ENCODE peak calls at places on chromosomes 7 and 10, in seven cellular contexts. One of them, this sample, is unnamed.

GRCh38 chr10:2928219-2928840 is 139.0 kb upstream of the PFKP start:
- DNase-seq in WERI-Rb-1: peak
- DNase-seq in colonic mucosa: peak
- DNase-seq in hepatocyte: peak
- DNase-seq in aorta: no peak
- DNase-seq in suprapubic skin: no peak
- DNase-seq in lower lobe of right lung: peak
- DNase-seq in this sample: peak

GRCh38 chr7:137626469-137627067 is 220.2 kb downstream of the DGKI start:
- DNase-seq in WERI-Rb-1: peak
- DNase-seq in colonic mucosa: peak
- DNase-seq in hepatocyte: peak
- DNase-seq in aorta: no peak
- DNase-seq in suprapubic skin: no peak
- DNase-seq in lower lobe of right lung: no peak
- DNase-seq in this sample: peak

GRCh38 chr7:149811221-149811620 is 27.0 kb upstream of the ZNF862 start:
- DNase-seq in WERI-Rb-1: no peak
- DNase-seq in colonic mucosa: no peak
- DNase-seq in hepatocyte: no peak
- DNase-seq in aorta: no peak
- DNase-seq in suprapubic skin: no peak
- DNase-seq in lower lobe of right lung: no peak
- DNase-seq in this sample: peak

GRCh38 chr7:1952781-1953180 is 280.0 kb downstream of the MAD1L1 start:
- DNase-seq in WERI-Rb-1: no peak
- DNase-seq in colonic mucosa: no peak
- DNase-seq in hepatocyte: no peak
- DNase-seq in aorta: no peak
- DNase-seq in suprapubic skin: no peak
- DNase-seq in lower lobe of right lung: peak
- DNase-seq in this sample: no peak

GRCh38 chr7:99399597-99399996 is 8.8 kb downstream of the PDAP1 start:
- DNase-seq in WERI-Rb-1: no peak
- DNase-seq in colonic mucosa: no peak
- DNase-seq in hepatocyte: no peak
- DNase-seq in aorta: no peak
- DNase-seq in suprapubic skin: no peak
- DNase-seq in lower lobe of right lung: peak
- DNase-seq in this sample: no peak

GRCh38 chr10:68869623-68870022 is 31.5 kb upstream of the DDX50 start:
- DNase-seq in WERI-Rb-1: no peak
- DNase-seq in colonic mucosa: no peak
- DNase-seq in hepatocyte: no peak
- DNase-seq in aorta: no peak
- DNase-seq in suprapubic skin: no peak
- DNase-seq in lower lobe of right lung: no peak
- DNase-seq in this sample: no peak

GRCh38 chr10:89637108-89637507 is 7.9 kb downstream of the PANK1 start:
- DNase-seq in WERI-Rb-1: no peak
- DNase-seq in colonic mucosa: no peak
- DNase-seq in hepatocyte: no peak
- DNase-seq in aorta: no peak
- DNase-seq in suprapubic skin: no peak
- DNase-seq in lower lobe of right lung: no peak
- DNase-seq in this sample: no peak

GRCh38 chr10:70096705-70097420 is 35.8 kb downstream of the AIFM2 start:
- DNase-seq in WERI-Rb-1: no peak
- DNase-seq in colonic mucosa: no peak
- DNase-seq in hepatocyte: no peak
- DNase-seq in aorta: no peak
- DNase-seq in suprapubic skin: no peak
- DNase-seq in lower lobe of right lung: no peak
- DNase-seq in this sample: peak

GRCh38 chr10:63553031-63553430 is 31.8 kb downstream of the REEP3 start:
- DNase-seq in WERI-Rb-1: no peak
- DNase-seq in colonic mucosa: no peak
- DNase-seq in hepatocyte: no peak
- DNase-seq in aorta: no peak
- DNase-seq in suprapubic skin: no peak
- DNase-seq in lower lobe of right lung: no peak
- DNase-seq in this sample: no peak

GRCh38 chr10:28036587-28036986 is 37.7 kb upstream of the ODAD2 start:
- DNase-seq in WERI-Rb-1: no peak
- DNase-seq in colonic mucosa: no peak
- DNase-seq in hepatocyte: no peak
- DNase-seq in aorta: no peak
- DNase-seq in suprapubic skin: no peak
- DNase-seq in lower lobe of right lung: no peak
- DNase-seq in this sample: no peak

GRCh38 chr7:102125127-102125561 is 161.5 kb upstream of the SH2B2 start:
- DNase-seq in WERI-Rb-1: no peak
- DNase-seq in colonic mucosa: no peak
- DNase-seq in hepatocyte: peak
- DNase-seq in aorta: peak
- DNase-seq in suprapubic skin: no peak
- DNase-seq in lower lobe of right lung: peak
- DNase-seq in this sample: peak

GRCh38 chr7:137882261-137882668 is 35.5 kb upstream of the DGKI start:
- DNase-seq in WERI-Rb-1: no peak
- DNase-seq in colonic mucosa: no peak
- DNase-seq in hepatocyte: no peak
- DNase-seq in aorta: no peak
- DNase-seq in suprapubic skin: no peak
- DNase-seq in lower lobe of right lung: no peak
- DNase-seq in this sample: peak

GRCh38 chr10:110872984-110873569 is 1.3 kb downstream of the PDCD4 start:
- DNase-seq in WERI-Rb-1: no peak
- DNase-seq in colonic mucosa: no peak
- DNase-seq in hepatocyte: no peak
- DNase-seq in aorta: no peak
- DNase-seq in suprapubic skin: no peak
- DNase-seq in lower lobe of right lung: no peak
- DNase-seq in this sample: no peak

GRCh38 chr10:129035052-129035805 is 431.8 kb upstream of the MGMT start:
- DNase-seq in WERI-Rb-1: no peak
- DNase-seq in colonic mucosa: no peak
- DNase-seq in hepatocyte: no peak
- DNase-seq in aorta: no peak
- DNase-seq in suprapubic skin: no peak
- DNase-seq in lower lobe of right lung: no peak
- DNase-seq in this sample: no peak

GRCh38 chr10:122056431-122057094 is 67.6 kb downstream of the TACC2 start:
- DNase-seq in WERI-Rb-1: no peak
- DNase-seq in colonic mucosa: peak
- DNase-seq in hepatocyte: peak
- DNase-seq in aorta: no peak
- DNase-seq in suprapubic skin: no peak
- DNase-seq in lower lobe of right lung: no peak
- DNase-seq in this sample: no peak

DNA sequence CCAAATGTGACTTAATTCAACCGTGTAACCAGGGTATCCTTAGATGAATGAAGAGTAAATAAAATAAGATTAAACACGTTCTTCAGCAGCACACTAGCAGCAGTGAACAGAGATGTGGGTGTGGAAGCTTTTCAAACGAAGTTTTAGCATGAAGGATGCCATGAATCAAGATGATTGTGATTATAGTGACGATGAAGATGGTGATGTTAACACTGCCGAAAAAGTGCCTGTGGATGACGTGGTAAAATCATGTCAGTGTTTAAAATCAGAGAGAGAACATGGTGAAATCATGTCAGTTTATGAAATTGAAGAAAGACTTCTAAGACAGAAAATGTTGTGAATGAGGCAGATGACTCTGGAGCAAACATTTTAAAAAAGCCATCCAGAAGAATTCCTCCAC is 19.2 kb downstream of the LCOR start:
- DNase-seq in WERI-Rb-1: no peak
- DNase-seq in colonic mucosa: no peak
- DNase-seq in hepatocyte: no peak
- DNase-seq in aorta: no peak
- DNase-seq in suprapubic skin: no peak
- DNase-seq in lower lobe of right lung: no peak
- DNase-seq in this sample: no peak
- H3K4me3 ChIP-seq in WERI-Rb-1: no peak
- H3K4me3 ChIP-seq in colonic mucosa: no peak
- H3K4me3 ChIP-seq in hepatocyte: no peak
- H3K4me3 ChIP-seq in aorta: no peak
- H3K4me3 ChIP-seq in suprapubic skin: no peak
- H3K4me3 ChIP-seq in lower lobe of right lung: no peak
- H3K4me3 ChIP-seq in this sample: no peak

DNA sequence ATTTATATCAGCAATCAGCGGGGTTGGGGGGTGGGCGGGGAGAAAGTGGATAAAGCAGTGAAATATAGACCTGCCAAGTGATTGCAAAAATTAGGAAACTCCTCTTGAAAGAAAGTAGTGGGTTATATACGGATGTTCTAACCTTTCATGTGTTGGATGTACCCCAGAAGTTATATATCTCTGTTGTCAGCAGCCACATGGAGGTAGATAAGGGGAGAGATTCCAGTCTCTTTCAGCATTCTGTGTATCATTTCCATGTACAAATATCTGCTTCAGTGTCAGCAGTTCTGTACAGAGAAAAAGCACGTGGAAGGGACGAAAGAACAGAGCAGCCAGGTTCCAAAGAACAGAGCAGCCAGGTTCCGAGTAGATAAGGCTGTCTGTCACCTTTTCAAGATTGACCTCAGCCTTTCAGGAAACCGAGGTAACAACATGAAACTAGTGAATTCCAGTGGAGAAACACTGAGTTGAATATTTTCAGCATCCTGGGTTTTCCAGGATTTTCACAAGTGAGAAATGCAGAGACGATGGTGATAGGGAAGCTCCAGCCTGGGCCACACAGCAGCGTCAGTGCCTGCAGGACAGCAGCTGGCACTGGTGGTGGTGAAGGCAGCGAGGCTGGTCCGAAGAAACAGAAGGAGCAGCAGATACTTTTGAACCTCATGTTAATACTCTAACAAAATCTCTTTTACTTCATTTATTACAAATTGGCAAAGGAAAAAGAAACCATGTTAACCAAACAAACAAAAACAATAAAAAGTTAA is 212.3 kb downstream of the C7orf25 start:
- DNase-seq in WERI-Rb-1: no peak
- DNase-seq in colonic mucosa: no peak
- DNase-seq in hepatocyte: no peak
- DNase-seq in aorta: no peak
- DNase-seq in suprapubic skin: no peak
- DNase-seq in lower lobe of right lung: no peak
- DNase-seq in this sample: peak
- H3K27ac ChIP-seq in WERI-Rb-1: no peak
- H3K27ac ChIP-seq in colonic mucosa: no peak
- H3K27ac ChIP-seq in hepatocyte: no peak
- H3K27ac ChIP-seq in aorta: no peak
- H3K27ac ChIP-seq in suprapubic skin: no peak
- H3K27ac ChIP-seq in lower lobe of right lung: no peak
- H3K27ac ChIP-seq in this sample: peak

GRCh38 chr7:151460474-151460855 is 20.5 kb upstream of the CRYGN start:
- DNase-seq in WERI-Rb-1: peak
- DNase-seq in colonic mucosa: no peak
- DNase-seq in hepatocyte: peak
- DNase-seq in aorta: no peak
- DNase-seq in suprapubic skin: no peak
- DNase-seq in lower lobe of right lung: no peak
- DNase-seq in this sample: no peak
- H3K4me3 ChIP-seq in WERI-Rb-1: no peak
- H3K4me3 ChIP-seq in colonic mucosa: no peak
- H3K4me3 ChIP-seq in hepatocyte: no peak
- H3K4me3 ChIP-seq in aorta: no peak
- H3K4me3 ChIP-seq in suprapubic skin: peak
- H3K4me3 ChIP-seq in lower lobe of right lung: no peak
- H3K4me3 ChIP-seq in this sample: no peak

GRCh38 chr7:11374629-11375028 is 401.0 kb downstream of the PHF14 start:
- DNase-seq in WERI-Rb-1: no peak
- DNase-seq in colonic mucosa: no peak
- DNase-seq in hepatocyte: no peak
- DNase-seq in aorta: no peak
- DNase-seq in suprapubic skin: no peak
- DNase-seq in lower lobe of right lung: no peak
- DNase-seq in this sample: no peak
- H3K27ac ChIP-seq in WERI-Rb-1: no peak
- H3K27ac ChIP-seq in colonic mucosa: no peak
- H3K27ac ChIP-seq in hepatocyte: no peak
- H3K27ac ChIP-seq in aorta: no peak
- H3K27ac ChIP-seq in suprapubic skin: no peak
- H3K27ac ChIP-seq in lower lobe of right lung: no peak
- H3K27ac ChIP-seq in this sample: no peak

GRCh38 chr7:36158321-36158605 is 5.2 kb downstream of the EEPD1 start:
- DNase-seq in WERI-Rb-1: no peak
- DNase-seq in colonic mucosa: no peak
- DNase-seq in hepatocyte: no peak
- DNase-seq in aorta: no peak
- DNase-seq in suprapubic skin: no peak
- DNase-seq in lower lobe of right lung: no peak
- DNase-seq in this sample: peak
- H3K4me3 ChIP-seq in WERI-Rb-1: no peak
- H3K4me3 ChIP-seq in colonic mucosa: no peak
- H3K4me3 ChIP-seq in hepatocyte: no peak
- H3K4me3 ChIP-seq in aorta: no peak
- H3K4me3 ChIP-seq in suprapubic skin: no peak
- H3K4me3 ChIP-seq in lower lobe of right lung: no peak
- H3K4me3 ChIP-seq in this sample: no peak